ENCODE peak calls at places on chromosome 1, in four cellular contexts. One of them, this sample, is unnamed.

GRCh38 chr1:221069178-221069903 is 190.1 kb downstream of the HLX start:
- DNase-seq in effector memory CD4-positive, alpha-beta T cell: no peak
- DNase-seq in small intestine: no peak
- DNase-seq in right lobe of liver: no peak
- DNase-seq in this sample: no peak

GRCh38 chr1:116737020-116737854 is 17.0 kb upstream of the CD2 start:
- DNase-seq in right lobe of liver: no peak
- DNase-seq in effector memory CD4-positive, alpha-beta T cell: peak; percentile 60
- DNase-seq in small intestine: peak; percentile 64
- DNase-seq in this sample: peak; percentile 85

GRCh38 chr1:238944028-238944427 is 442.3 kb upstream of the CHRM3 start:
- DNase-seq in small intestine: no peak
- DNase-seq in effector memory CD4-positive, alpha-beta T cell: no peak
- DNase-seq in right lobe of liver: no peak
- DNase-seq in this sample: no peak

GRCh38 chr1:2826316-2826715 is 24.8 kb upstream of the TTC34 start:
- DNase-seq in effector memory CD4-positive, alpha-beta T cell: no peak
- DNase-seq in right lobe of liver: peak; percentile 43
- DNase-seq in small intestine: no peak
- DNase-seq in this sample: no peak

GRCh38 chr1:224182057-224182865 is 779 bp upstream of the DEGS1 start:
- DNase-seq in small intestine: peak; percentile 85
- DNase-seq in right lobe of liver: no peak
- DNase-seq in effector memory CD4-positive, alpha-beta T cell: peak; percentile 43
- DNase-seq in this sample: peak; percentile 80

GRCh38 chr1:245956225-245956624 is 550.9 kb downstream of the SMYD3 start:
- DNase-seq in effector memory CD4-positive, alpha-beta T cell: peak; percentile 12
- DNase-seq in small intestine: peak; percentile 11
- DNase-seq in right lobe of liver: no peak
- DNase-seq in this sample: peak; percentile 62

GRCh38 chr1:215151841-215152240 is 69.3 kb downstream of the KCNK2 start:
- DNase-seq in effector memory CD4-positive, alpha-beta T cell: no peak
- DNase-seq in small intestine: no peak
- DNase-seq in right lobe of liver: no peak
- DNase-seq in this sample: no peak

GRCh38 chr1:50929376-50929958 is 30.6 kb downstream of the FAF1 start:
- DNase-seq in effector memory CD4-positive, alpha-beta T cell: no peak
- DNase-seq in right lobe of liver: no peak
- DNase-seq in small intestine: peak; percentile 32
- DNase-seq in this sample: peak; percentile 32

GRCh38 chr1:25903986-25904385 is 2.2 kb downstream of the STMN1 start:
- DNase-seq in small intestine: no peak
- DNase-seq in effector memory CD4-positive, alpha-beta T cell: no peak
- DNase-seq in right lobe of liver: no peak
- DNase-seq in this sample: no peak

GRCh38 chr1:75265792-75266191 is 131.6 kb downstream of the LHX8 start:
- DNase-seq in right lobe of liver: no peak
- DNase-seq in small intestine: peak; percentile 9
- DNase-seq in effector memory CD4-positive, alpha-beta T cell: no peak
- DNase-seq in this sample: peak; percentile 4

GRCh38 chr1:171139890-171140289 is 45.2 kb upstream of the FMO2 start:
- DNase-seq in right lobe of liver: no peak
- DNase-seq in small intestine: no peak
- DNase-seq in effector memory CD4-positive, alpha-beta T cell: no peak
- DNase-seq in this sample: no peak

GRCh38 chr1:171141336-171142051 is 43.6 kb upstream of the FMO2 start:
- DNase-seq in effector memory CD4-positive, alpha-beta T cell: no peak
- DNase-seq in small intestine: no peak
- DNase-seq in right lobe of liver: no peak
- DNase-seq in this sample: no peak

GRCh38 chr1:171142081-171142450 is 43.0 kb upstream of the FMO2 start:
- DNase-seq in effector memory CD4-positive, alpha-beta T cell: no peak
- DNase-seq in small intestine: no peak
- DNase-seq in right lobe of liver: no peak
- DNase-seq in this sample: no peak

GRCh38 chr1:171140466-171140865 is 44.6 kb upstream of the FMO2 start:
- DNase-seq in right lobe of liver: no peak
- DNase-seq in effector memory CD4-positive, alpha-beta T cell: no peak
- DNase-seq in small intestine: no peak
- DNase-seq in this sample: no peak

DNA sequence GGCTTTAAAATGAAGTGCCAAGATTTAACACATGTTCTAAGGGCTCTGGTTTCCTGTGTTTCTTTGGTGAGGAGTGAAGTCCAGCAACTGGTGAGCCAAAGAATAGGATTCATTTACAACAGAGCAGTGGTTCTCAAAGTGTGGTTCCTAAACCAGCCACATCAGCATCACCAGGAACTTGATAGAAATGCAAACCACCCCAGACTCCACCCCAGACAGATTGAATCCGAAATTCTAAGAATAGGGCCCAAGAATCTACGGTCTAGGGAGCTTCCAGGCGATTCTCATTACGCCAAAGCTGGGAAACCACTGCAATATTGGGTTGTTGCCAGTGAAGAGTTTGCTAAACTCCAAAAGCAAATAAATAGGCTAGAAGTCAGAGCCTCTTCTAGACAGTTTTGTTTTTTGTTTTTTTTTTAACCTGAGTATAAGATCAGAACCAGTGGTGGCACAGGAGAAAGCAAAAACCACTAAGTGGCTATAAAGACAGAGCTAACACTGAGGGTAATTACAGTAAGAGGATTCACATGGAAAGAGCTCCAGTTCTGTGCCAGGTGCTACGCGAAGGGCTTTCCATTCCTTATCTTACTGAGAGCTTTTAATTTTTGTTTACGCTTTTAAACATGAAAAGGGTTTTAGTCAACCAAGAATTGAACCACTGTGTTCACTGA is 42.5 kb upstream of the FMO2 start:
- DNase-seq in right lobe of liver: no peak
- DNase-seq in effector memory CD4-positive, alpha-beta T cell: no peak
- DNase-seq in small intestine: no peak
- DNase-seq in this sample: no peak
- H3K4me3 ChIP-seq in right lobe of liver: peak overlapping the region; percentile 30
- H3K4me3 ChIP-seq in effector memory CD4-positive, alpha-beta T cell: no peak overlapping the region
- H3K4me3 ChIP-seq in small intestine: no peak overlapping the region
- H3K4me3 ChIP-seq in this sample: no peak overlapping the region

DNA sequence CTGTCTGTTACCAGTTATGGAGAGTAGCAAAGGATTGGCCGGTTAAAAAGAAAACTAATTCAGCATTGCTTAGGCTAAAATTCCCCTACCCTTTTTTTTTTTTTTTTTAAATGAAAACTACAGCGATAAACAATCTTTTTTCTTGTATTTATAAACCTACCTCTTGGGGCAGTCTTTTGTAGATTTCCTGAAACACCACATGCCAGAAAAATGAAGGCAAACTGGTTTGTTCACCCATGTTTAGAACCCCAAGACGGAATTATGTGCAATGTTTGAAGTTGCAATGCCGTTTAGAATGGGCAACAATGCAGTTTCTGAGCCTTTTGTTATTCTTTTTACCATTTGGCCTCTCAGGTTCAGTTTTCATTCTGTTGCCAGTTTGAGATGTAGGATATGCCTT is 59.1 kb downstream of the PRDM2 start:
- DNase-seq in small intestine: no peak
- DNase-seq in effector memory CD4-positive, alpha-beta T cell: no peak
- DNase-seq in right lobe of liver: no peak
- DNase-seq in this sample: no peak
- H3K4me1 ChIP-seq in small intestine: peaks cover 6% of the 10 kb centered on the region
- H3K4me1 ChIP-seq in effector memory CD4-positive, alpha-beta T cell: peaks cover 30% of the 10 kb centered on the region
- H3K4me1 ChIP-seq in right lobe of liver: no peaks in the 10 kb centered on the region
- H3K4me1 ChIP-seq in this sample: peaks cover 96% of the 10 kb centered on the region

GRCh38 chr1:39877980-39878956 is 5.0 kb downstream of the TRIT1 start:
- DNase-seq in effector memory CD4-positive, alpha-beta T cell: no peak
- DNase-seq in right lobe of liver: no peak
- DNase-seq in small intestine: no peak
- DNase-seq in this sample: no peak

GRCh38 chr1:39885516-39885915 is 2.2 kb upstream of the TRIT1 start:
- DNase-seq in right lobe of liver: no peak
- DNase-seq in small intestine: no peak
- DNase-seq in effector memory CD4-positive, alpha-beta T cell: no peak
- DNase-seq in this sample: no peak

GRCh38 chr1:39877231-39877778 is 6.0 kb downstream of the TRIT1 start:
- DNase-seq in right lobe of liver: no peak
- DNase-seq in small intestine: no peak
- DNase-seq in effector memory CD4-positive, alpha-beta T cell: no peak
- DNase-seq in this sample: no peak

GRCh38 chr1:39886757-39887231 is 3.5 kb upstream of the TRIT1 start:
- DNase-seq in right lobe of liver: no peak
- DNase-seq in effector memory CD4-positive, alpha-beta T cell: no peak
- DNase-seq in small intestine: no peak
- DNase-seq in this sample: no peak

GRCh38 chr1:39882152-39882551 is 1.2 kb downstream of the TRIT1 start:
- DNase-seq in small intestine: no peak
- DNase-seq in effector memory CD4-positive, alpha-beta T cell: no peak
- DNase-seq in right lobe of liver: no peak
- DNase-seq in this sample: no peak
- H3K27ac ChIP-seq in small intestine: no peak overlapping the region
- H3K27ac ChIP-seq in effector memory CD4-positive, alpha-beta T cell: no peak overlapping the region
- H3K27ac ChIP-seq in right lobe of liver: no peak overlapping the region
- H3K27ac ChIP-seq in this sample: no peak overlapping the region

DNA sequence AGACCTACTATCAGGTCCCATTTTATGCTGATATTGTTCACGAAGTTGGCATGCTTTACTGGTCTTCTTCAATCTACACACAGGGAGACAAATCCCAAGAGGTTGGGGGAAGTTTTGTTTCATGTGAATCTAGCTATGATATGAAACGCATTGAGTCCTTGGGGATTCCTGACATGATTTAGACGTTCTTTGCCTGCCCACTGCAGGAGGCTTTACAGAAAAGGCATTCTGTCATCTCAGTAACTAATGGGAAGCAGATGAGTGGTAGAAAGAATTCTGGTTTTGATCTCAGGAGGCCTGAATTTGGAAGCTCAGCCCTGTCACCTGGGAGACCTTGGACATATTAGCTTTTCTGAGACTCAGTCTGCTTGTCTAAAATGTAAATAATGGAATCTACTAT is 383.1 kb upstream of the NFIA start:
- DNase-seq in right lobe of liver: no peak
- DNase-seq in effector memory CD4-positive, alpha-beta T cell: no peak
- DNase-seq in small intestine: no peak
- DNase-seq in this sample: no peak
- H3K4me3 ChIP-seq in right lobe of liver: no peak overlapping the region
- H3K4me3 ChIP-seq in effector memory CD4-positive, alpha-beta T cell: no peak overlapping the region
- H3K4me3 ChIP-seq in small intestine: no peak overlapping the region
- H3K4me3 ChIP-seq in this sample: no peak overlapping the region

GRCh38 chr1:15848929-15849774 is 1.6 kb downstream of the SPEN start:
- DNase-seq in effector memory CD4-positive, alpha-beta T cell: peak; percentile 54
- DNase-seq in small intestine: peak; percentile 90
- DNase-seq in right lobe of liver: peak; percentile 92
- DNase-seq in this sample: peak; percentile 86

GRCh38 chr1:15849775-15850449 is 2.4 kb downstream of the SPEN start:
- DNase-seq in small intestine: peak; percentile 38
- DNase-seq in effector memory CD4-positive, alpha-beta T cell: peak; percentile 16
- DNase-seq in right lobe of liver: no peak
- DNase-seq in this sample: peak; percentile 21

GRCh38 chr1:15851251-15852035 is 3.9 kb downstream of the SPEN start:
- DNase-seq in small intestine: no peak
- DNase-seq in right lobe of liver: no peak
- DNase-seq in effector memory CD4-positive, alpha-beta T cell: no peak
- DNase-seq in this sample: no peak

GRCh38 chr1:15852036-15852827 is 4.7 kb downstream of the SPEN start:
- DNase-seq in small intestine: no peak
- DNase-seq in effector memory CD4-positive, alpha-beta T cell: no peak
- DNase-seq in right lobe of liver: no peak
- DNase-seq in this sample: no peak

GRCh38 chr1:15850450-15851079 is 3.1 kb downstream of the SPEN start:
- DNase-seq in right lobe of liver: no peak
- DNase-seq in small intestine: no peak
- DNase-seq in effector memory CD4-positive, alpha-beta T cell: no peak
- DNase-seq in this sample: no peak
- H3K4me1 ChIP-seq in right lobe of liver: peaks cover 6% of the 10 kb centered on the region
- H3K4me1 ChIP-seq in small intestine: peaks cover 5% of the 10 kb centered on the region
- H3K4me1 ChIP-seq in effector memory CD4-positive, alpha-beta T cell: peaks cover 6% of the 10 kb centered on the region
- H3K4me1 ChIP-seq in this sample: peaks cover 57% of the 10 kb centered on the region

GRCh38 chr1:92854386-92854785 is 22.5 kb downstream of the RPL5 start:
- DNase-seq in right lobe of liver: no peak
- DNase-seq in small intestine: peak; percentile 77
- DNase-seq in effector memory CD4-positive, alpha-beta T cell: no peak
- DNase-seq in this sample: no peak

GRCh38 chr1:92855236-92855635 is 23.4 kb downstream of the RPL5 start:
- DNase-seq in small intestine: no peak
- DNase-seq in effector memory CD4-positive, alpha-beta T cell: no peak
- DNase-seq in right lobe of liver: no peak
- DNase-seq in this sample: no peak

GRCh38 chr1:92853299-92853698 is 21.5 kb downstream of the RPL5 start:
- DNase-seq in effector memory CD4-positive, alpha-beta T cell: no peak
- DNase-seq in small intestine: no peak
- DNase-seq in right lobe of liver: no peak
- DNase-seq in this sample: no peak

GRCh38 chr1:92850019-92850418 is 18.2 kb downstream of the RPL5 start:
- DNase-seq in small intestine: no peak
- DNase-seq in right lobe of liver: no peak
- DNase-seq in effector memory CD4-positive, alpha-beta T cell: no peak
- DNase-seq in this sample: no peak

DNA sequence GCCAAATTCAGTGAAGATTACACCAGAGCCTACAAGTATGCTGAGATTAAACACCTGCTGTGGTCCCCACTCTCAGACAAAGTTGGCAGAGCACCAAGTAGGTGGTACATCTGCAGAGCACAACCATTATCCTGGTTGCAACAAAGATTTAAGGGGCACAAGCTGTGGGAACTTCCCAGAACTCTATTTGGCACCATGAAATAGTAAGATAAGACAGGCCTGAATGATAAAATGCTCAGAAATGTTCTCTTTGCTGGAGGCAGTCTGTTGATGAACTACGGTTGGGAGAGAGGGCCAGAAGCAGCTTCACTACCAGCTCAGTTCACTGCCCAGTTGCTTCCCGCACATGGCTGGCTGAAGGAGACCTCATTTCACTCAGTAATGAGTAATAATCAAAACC is 19.9 kb downstream of the RPL5 start:
- DNase-seq in right lobe of liver: no peak
- DNase-seq in effector memory CD4-positive, alpha-beta T cell: no peak
- DNase-seq in small intestine: no peak
- DNase-seq in this sample: no peak
- H3K27ac ChIP-seq in right lobe of liver: no peak overlapping the region
- H3K27ac ChIP-seq in effector memory CD4-positive, alpha-beta T cell: no peak overlapping the region
- H3K27ac ChIP-seq in small intestine: no peak overlapping the region
- H3K27ac ChIP-seq in this sample: no peak overlapping the region

GRCh38 chr1:32333251-32333963 is 2.6 kb downstream of the MARCKSL1 start:
- DNase-seq in small intestine: no peak
- DNase-seq in right lobe of liver: no peak
- DNase-seq in effector memory CD4-positive, alpha-beta T cell: no peak
- DNase-seq in this sample: no peak
- H3K4me3 ChIP-seq in small intestine: no peak overlapping the region
- H3K4me3 ChIP-seq in right lobe of liver: no peak overlapping the region
- H3K4me3 ChIP-seq in effector memory CD4-positive, alpha-beta T cell: no peak overlapping the region
- H3K4me3 ChIP-seq in this sample: no peak overlapping the region

GRCh38 chr1:204476563-204476962 is 18.0 kb downstream of the PIK3C2B start:
- DNase-seq in right lobe of liver: no peak
- DNase-seq in small intestine: no peak
- DNase-seq in effector memory CD4-positive, alpha-beta T cell: no peak
- DNase-seq in this sample: no peak
- H3K4me1 ChIP-seq in right lobe of liver: no peaks in the 10 kb centered on the region
- H3K4me1 ChIP-seq in small intestine: peaks cover 29% of the 10 kb centered on the region
- H3K4me1 ChIP-seq in effector memory CD4-positive, alpha-beta T cell: peaks cover 15% of the 10 kb centered on the region
- H3K4me1 ChIP-seq in this sample: peaks cover 62% of the 10 kb centered on the region

DNA sequence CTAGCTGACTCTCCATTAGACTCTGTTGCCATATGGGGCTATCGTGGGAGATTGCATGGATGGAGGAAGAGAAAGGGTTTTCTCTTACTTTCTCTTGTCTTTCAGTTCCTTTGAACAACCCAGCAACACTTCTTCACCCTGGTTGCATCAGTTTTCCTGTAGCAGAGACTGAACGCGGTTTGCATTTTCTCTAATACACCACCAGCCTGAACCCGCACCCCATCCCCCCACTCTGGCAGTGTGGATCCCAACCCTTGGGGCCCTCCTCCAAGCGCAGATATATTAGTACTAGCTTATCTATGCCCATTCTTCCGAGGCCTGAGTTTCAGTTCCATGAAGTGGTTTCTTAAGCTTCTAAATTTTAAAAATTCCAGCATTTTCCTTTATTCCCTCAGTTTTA is 12.6 kb downstream of the DR1 start:
- DNase-seq in effector memory CD4-positive, alpha-beta T cell: no peak
- DNase-seq in right lobe of liver: no peak
- DNase-seq in small intestine: no peak
- DNase-seq in this sample: no peak
- H3K27ac ChIP-seq in effector memory CD4-positive, alpha-beta T cell: no peak overlapping the region
- H3K27ac ChIP-seq in right lobe of liver: no peak overlapping the region
- H3K27ac ChIP-seq in small intestine: no peak overlapping the region
- H3K27ac ChIP-seq in this sample: no peak overlapping the region

This sample was measured in CD4-positive, alpha-beta memory T cell.